ENCODE peak calls at places on chromosome 2, in six cellular contexts. One of them, this sample, is unnamed.
A peak's percentile ranks its signal among the peaks of the same experiment; 100 is the strongest.

GRCh38 chr2:129777757-129778607 is 201.5 kb upstream of the RAB6C start:
- DNase-seq in hepatocyte: no peak
- DNase-seq in mesendoderm: no peak
- DNase-seq in naive thymus-derived CD4-positive, alpha-beta T cell: no peak
- DNase-seq in heart right ventricle: no peak
- DNase-seq in cardiac muscle cell: no peak
- DNase-seq in this sample: no peak

GRCh38 chr2:199456383-199457146 is 1.2 kb downstream of the SATB2 start:
- DNase-seq in naive thymus-derived CD4-positive, alpha-beta T cell: no peak
- DNase-seq in hepatocyte: no peak
- DNase-seq in heart right ventricle: no peak
- DNase-seq in cardiac muscle cell: no peak
- DNase-seq in mesendoderm: no peak
- DNase-seq in this sample: peak; percentile 55

GRCh38 chr2:118134650-118135049 is 46.4 kb downstream of the INSIG2 start:
- DNase-seq in cardiac muscle cell: no peak
- DNase-seq in hepatocyte: no peak
- DNase-seq in mesendoderm: no peak
- DNase-seq in heart right ventricle: no peak
- DNase-seq in naive thymus-derived CD4-positive, alpha-beta T cell: no peak
- DNase-seq in this sample: no peak

GRCh38 chr2:68237404-68237803 is 14.9 kb downstream of the PPP3R1 start:
- DNase-seq in cardiac muscle cell: peak; percentile 65
- DNase-seq in hepatocyte: no peak
- DNase-seq in mesendoderm: no peak
- DNase-seq in naive thymus-derived CD4-positive, alpha-beta T cell: no peak
- DNase-seq in heart right ventricle: no peak
- DNase-seq in this sample: no peak

GRCh38 chr2:53033416-53033815 is 734.2 kb upstream of the CHAC2 start:
- DNase-seq in cardiac muscle cell: no peak
- DNase-seq in hepatocyte: no peak
- DNase-seq in naive thymus-derived CD4-positive, alpha-beta T cell: no peak
- DNase-seq in mesendoderm: peak; percentile 33
- DNase-seq in heart right ventricle: no peak
- DNase-seq in this sample: no peak

GRCh38 chr2:239355724-239356123 is 45.1 kb downstream of the HDAC4 start:
- DNase-seq in mesendoderm: no peak
- DNase-seq in cardiac muscle cell: peak; percentile 70
- DNase-seq in hepatocyte: no peak
- DNase-seq in heart right ventricle: no peak
- DNase-seq in naive thymus-derived CD4-positive, alpha-beta T cell: no peak
- DNase-seq in this sample: no peak

GRCh38 chr2:29011650-29012060 is 30.6 kb downstream of the TOGARAM2 start:
- DNase-seq in cardiac muscle cell: peak; percentile 50
- DNase-seq in naive thymus-derived CD4-positive, alpha-beta T cell: peak; percentile 87
- DNase-seq in heart right ventricle: peak; percentile 79
- DNase-seq in hepatocyte: no peak
- DNase-seq in mesendoderm: no peak
- DNase-seq in this sample: no peak

GRCh38 chr2:191631754-191632153 is 46.2 kb upstream of the NABP1 start:
- DNase-seq in hepatocyte: peak; percentile 67
- DNase-seq in heart right ventricle: no peak
- DNase-seq in naive thymus-derived CD4-positive, alpha-beta T cell: no peak
- DNase-seq in cardiac muscle cell: peak; percentile 86
- DNase-seq in mesendoderm: no peak
- DNase-seq in this sample: peak; percentile 71

GRCh38 chr2:240165034-240165433 is 24.6 kb upstream of the OTOS start:
- DNase-seq in hepatocyte: no peak
- DNase-seq in mesendoderm: no peak
- DNase-seq in naive thymus-derived CD4-positive, alpha-beta T cell: no peak
- DNase-seq in cardiac muscle cell: no peak
- DNase-seq in heart right ventricle: no peak
- DNase-seq in this sample: no peak

GRCh38 chr2:95307036-95307435 is 9.9 kb downstream of the KCNIP3 start:
- DNase-seq in naive thymus-derived CD4-positive, alpha-beta T cell: no peak
- DNase-seq in cardiac muscle cell: no peak
- DNase-seq in mesendoderm: no peak
- DNase-seq in heart right ventricle: no peak
- DNase-seq in hepatocyte: no peak
- DNase-seq in this sample: no peak

DNA sequence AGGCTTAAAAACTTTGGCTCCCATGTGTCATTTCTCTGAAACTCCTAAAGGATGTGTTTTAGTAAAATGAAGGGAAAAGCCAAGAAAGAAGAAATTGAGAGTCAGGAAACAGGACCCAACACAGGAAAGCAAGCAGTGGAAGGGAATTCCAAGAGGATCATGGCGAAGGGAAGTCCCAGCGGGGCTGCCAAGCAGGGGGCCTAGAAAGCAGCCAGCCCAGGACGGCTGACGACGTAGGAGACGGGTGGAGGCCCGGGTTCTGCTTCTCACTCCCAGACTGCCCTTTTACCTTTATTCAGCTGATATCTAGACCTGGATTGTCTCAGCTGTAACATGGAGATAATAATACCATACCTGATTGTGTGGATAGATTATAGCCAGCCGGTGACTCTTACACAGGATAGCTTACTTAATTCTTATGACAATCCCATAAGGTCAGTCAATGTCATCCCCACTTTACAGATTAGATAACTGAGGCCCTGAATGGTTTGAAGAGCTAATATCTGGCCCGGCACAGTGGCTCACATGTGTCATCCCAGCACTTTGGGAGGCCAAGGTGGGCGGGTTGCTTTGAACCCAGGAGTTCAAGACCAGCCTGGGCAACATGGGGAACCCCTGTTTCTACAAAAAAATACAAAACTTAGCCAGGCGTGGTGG is 93.0 kb downstream of the ASAP2 start:
- DNase-seq in hepatocyte: no peak
- DNase-seq in heart right ventricle: no peak
- DNase-seq in naive thymus-derived CD4-positive, alpha-beta T cell: no peak
- DNase-seq in cardiac muscle cell: no peak
- DNase-seq in mesendoderm: peak; percentile 41
- DNase-seq in this sample: no peak
- H3K4me1 ChIP-seq in hepatocyte: no peaks in the 10 kb centered on the region
- H3K4me1 ChIP-seq in heart right ventricle: peaks cover 17% of the 10 kb centered on the region
- H3K4me1 ChIP-seq in naive thymus-derived CD4-positive, alpha-beta T cell: no peaks in the 10 kb centered on the region
- H3K4me1 ChIP-seq in cardiac muscle cell: peaks cover 24% of the 10 kb centered on the region
- H3K4me1 ChIP-seq in mesendoderm: no peaks in the 10 kb centered on the region
- H3K4me1 ChIP-seq in this sample: no peaks in the 10 kb centered on the region

DNA sequence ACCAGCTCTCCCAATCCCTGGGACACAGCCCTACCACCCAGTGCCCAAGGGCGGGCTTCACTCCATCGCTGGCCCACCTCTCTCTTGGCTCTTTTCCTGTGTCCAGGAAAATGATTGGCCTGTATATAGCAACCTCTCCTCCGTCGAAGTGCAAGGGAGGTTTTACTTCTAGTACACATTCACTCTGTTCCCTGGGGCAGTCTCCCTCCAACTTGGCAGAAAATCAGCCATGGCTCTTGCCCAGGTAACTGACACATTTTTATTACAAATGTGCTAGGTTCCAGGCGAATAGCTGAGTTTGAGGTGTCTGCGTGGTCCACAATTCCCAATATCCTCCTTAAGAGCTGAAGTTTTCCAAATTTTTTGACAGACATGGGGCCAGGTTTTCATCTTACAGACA is 242.6 kb upstream of the COPS8 start:
- DNase-seq in hepatocyte: no peak
- DNase-seq in mesendoderm: no peak
- DNase-seq in heart right ventricle: no peak
- DNase-seq in cardiac muscle cell: no peak
- DNase-seq in naive thymus-derived CD4-positive, alpha-beta T cell: no peak
- DNase-seq in this sample: no peak
- H3K4me3 ChIP-seq in hepatocyte: no peak overlapping the region
- H3K4me3 ChIP-seq in mesendoderm: no peak overlapping the region
- H3K4me3 ChIP-seq in heart right ventricle: no peak overlapping the region
- H3K4me3 ChIP-seq in cardiac muscle cell: no peak overlapping the region
- H3K4me3 ChIP-seq in naive thymus-derived CD4-positive, alpha-beta T cell: no peak overlapping the region
- H3K4me3 ChIP-seq in this sample: no peak overlapping the region

GRCh38 chr2:152718047-152718908 is at the start of gene ARL6IP6:
- DNase-seq in mesendoderm: peak; percentile 96
- DNase-seq in heart right ventricle: peak; percentile 94
- DNase-seq in hepatocyte: peak; percentile 96
- DNase-seq in cardiac muscle cell: peak; percentile 92
- DNase-seq in naive thymus-derived CD4-positive, alpha-beta T cell: peak; percentile 97
- DNase-seq in this sample: peak; percentile 95

GRCh38 chr2:152716805-152717241 is 438 bp downstream of the PRPF40A start:
- DNase-seq in naive thymus-derived CD4-positive, alpha-beta T cell: no peak
- DNase-seq in mesendoderm: peak; percentile 76
- DNase-seq in cardiac muscle cell: no peak
- DNase-seq in hepatocyte: peak; percentile 62
- DNase-seq in heart right ventricle: peak; percentile 14
- DNase-seq in this sample: peak; percentile 24

GRCh38 chr2:152717242-152718046 is at the start of gene PRPF40A:
- DNase-seq in cardiac muscle cell: peak; percentile 99
- DNase-seq in heart right ventricle: peak; percentile 99
- DNase-seq in hepatocyte: peak; percentile 99
- DNase-seq in mesendoderm: peak; percentile 99
- DNase-seq in naive thymus-derived CD4-positive, alpha-beta T cell: peak; percentile 97
- DNase-seq in this sample: peak; percentile 99

GRCh38 chr2:152720794-152721193 is 2.4 kb downstream of the ARL6IP6 start:
- DNase-seq in heart right ventricle: no peak
- DNase-seq in hepatocyte: no peak
- DNase-seq in naive thymus-derived CD4-positive, alpha-beta T cell: no peak
- DNase-seq in mesendoderm: no peak
- DNase-seq in cardiac muscle cell: no peak
- DNase-seq in this sample: no peak

GRCh38 chr2:152718909-152719645 is 657 bp downstream of the ARL6IP6 start:
- DNase-seq in hepatocyte: peak; percentile 68
- DNase-seq in mesendoderm: peak; percentile 90
- DNase-seq in heart right ventricle: no peak
- DNase-seq in cardiac muscle cell: peak; percentile 22
- DNase-seq in naive thymus-derived CD4-positive, alpha-beta T cell: no peak
- DNase-seq in this sample: peak; percentile 86
- H3K4me1 ChIP-seq in hepatocyte: peaks cover 24% of the 10 kb centered on the region
- H3K4me1 ChIP-seq in mesendoderm: no peaks in the 10 kb centered on the region
- H3K4me1 ChIP-seq in heart right ventricle: peaks cover 34% of the 10 kb centered on the region
- H3K4me1 ChIP-seq in cardiac muscle cell: peaks cover 17% of the 10 kb centered on the region
- H3K4me1 ChIP-seq in naive thymus-derived CD4-positive, alpha-beta T cell: peaks cover 21% of the 10 kb centered on the region
- H3K4me1 ChIP-seq in this sample: peaks cover 17% of the 10 kb centered on the region

DNA sequence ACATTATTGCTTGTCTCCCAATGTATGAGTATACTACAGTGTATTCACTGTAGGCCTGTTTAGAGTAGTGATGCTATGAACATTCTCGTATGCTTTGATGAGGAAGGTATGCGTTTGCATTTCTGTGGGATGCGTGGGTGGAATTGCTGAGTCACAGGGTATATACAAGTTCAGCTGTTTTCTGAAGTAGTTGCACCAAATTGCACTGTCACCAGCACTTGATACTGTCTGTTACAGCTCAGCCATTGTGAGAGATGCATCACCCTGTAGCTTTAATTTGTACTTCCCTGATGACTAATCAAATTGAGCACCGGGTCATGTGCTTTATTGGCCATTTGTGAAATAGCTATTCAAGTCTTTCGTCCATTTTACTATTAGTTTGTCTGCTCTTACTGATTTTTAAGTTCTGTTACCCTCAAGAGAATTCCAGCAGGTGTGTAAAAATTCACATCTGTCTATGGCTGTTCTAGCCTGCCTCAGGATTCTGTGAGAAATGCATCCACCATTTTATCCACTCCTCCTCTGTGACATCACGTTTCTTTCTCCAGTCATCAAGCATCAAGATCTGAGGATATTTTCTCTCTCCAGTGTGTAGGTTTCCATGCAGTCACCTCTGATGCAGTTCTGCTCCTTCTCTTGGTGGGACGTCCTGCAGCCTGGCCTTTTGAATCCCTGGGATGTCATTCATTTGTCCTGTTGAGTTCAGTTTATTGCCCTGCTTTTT is 72.5 kb downstream of the DGKD start:
- DNase-seq in mesendoderm: no peak
- DNase-seq in cardiac muscle cell: peak; percentile 63
- DNase-seq in naive thymus-derived CD4-positive, alpha-beta T cell: no peak
- DNase-seq in heart right ventricle: no peak
- DNase-seq in hepatocyte: no peak
- DNase-seq in this sample: no peak
- H3K4me3 ChIP-seq in mesendoderm: no peak overlapping the region
- H3K4me3 ChIP-seq in cardiac muscle cell: no peak overlapping the region
- H3K4me3 ChIP-seq in naive thymus-derived CD4-positive, alpha-beta T cell: no peak overlapping the region
- H3K4me3 ChIP-seq in heart right ventricle: no peak overlapping the region
- H3K4me3 ChIP-seq in hepatocyte: no peak overlapping the region
- H3K4me3 ChIP-seq in this sample: no peak overlapping the region

GRCh38 chr2:88765154-88765948 is 73.9 kb downstream of the RPIA start:
- DNase-seq in cardiac muscle cell: peak; percentile 30
- DNase-seq in naive thymus-derived CD4-positive, alpha-beta T cell: peak; percentile 56
- DNase-seq in mesendoderm: peak; percentile 76
- DNase-seq in heart right ventricle: no peak
- DNase-seq in hepatocyte: no peak
- DNase-seq in this sample: no peak
- H3K4me1 ChIP-seq in cardiac muscle cell: no peaks in the 10 kb centered on the region
- H3K4me1 ChIP-seq in naive thymus-derived CD4-positive, alpha-beta T cell: no peaks in the 10 kb centered on the region
- H3K4me1 ChIP-seq in mesendoderm: no peaks in the 10 kb centered on the region
- H3K4me1 ChIP-seq in heart right ventricle: peaks cover 13% of the 10 kb centered on the region
- H3K4me1 ChIP-seq in hepatocyte: no peaks in the 10 kb centered on the region
- H3K4me1 ChIP-seq in this sample: no peaks in the 10 kb centered on the region

GRCh38 chr2:201901770-201902169 is 95.4 kb downstream of the CDK15 start:
- DNase-seq in cardiac muscle cell: no peak
- DNase-seq in hepatocyte: no peak
- DNase-seq in mesendoderm: peak; percentile 77
- DNase-seq in heart right ventricle: no peak
- DNase-seq in naive thymus-derived CD4-positive, alpha-beta T cell: peak; percentile 9
- DNase-seq in this sample: peak; percentile 43
- H3K4me3 ChIP-seq in cardiac muscle cell: no peak overlapping the region
- H3K4me3 ChIP-seq in hepatocyte: no peak overlapping the region
- H3K4me3 ChIP-seq in mesendoderm: no peak overlapping the region
- H3K4me3 ChIP-seq in heart right ventricle: no peak overlapping the region
- H3K4me3 ChIP-seq in naive thymus-derived CD4-positive, alpha-beta T cell: no peak overlapping the region
- H3K4me3 ChIP-seq in this sample: no peak overlapping the region

DNA sequence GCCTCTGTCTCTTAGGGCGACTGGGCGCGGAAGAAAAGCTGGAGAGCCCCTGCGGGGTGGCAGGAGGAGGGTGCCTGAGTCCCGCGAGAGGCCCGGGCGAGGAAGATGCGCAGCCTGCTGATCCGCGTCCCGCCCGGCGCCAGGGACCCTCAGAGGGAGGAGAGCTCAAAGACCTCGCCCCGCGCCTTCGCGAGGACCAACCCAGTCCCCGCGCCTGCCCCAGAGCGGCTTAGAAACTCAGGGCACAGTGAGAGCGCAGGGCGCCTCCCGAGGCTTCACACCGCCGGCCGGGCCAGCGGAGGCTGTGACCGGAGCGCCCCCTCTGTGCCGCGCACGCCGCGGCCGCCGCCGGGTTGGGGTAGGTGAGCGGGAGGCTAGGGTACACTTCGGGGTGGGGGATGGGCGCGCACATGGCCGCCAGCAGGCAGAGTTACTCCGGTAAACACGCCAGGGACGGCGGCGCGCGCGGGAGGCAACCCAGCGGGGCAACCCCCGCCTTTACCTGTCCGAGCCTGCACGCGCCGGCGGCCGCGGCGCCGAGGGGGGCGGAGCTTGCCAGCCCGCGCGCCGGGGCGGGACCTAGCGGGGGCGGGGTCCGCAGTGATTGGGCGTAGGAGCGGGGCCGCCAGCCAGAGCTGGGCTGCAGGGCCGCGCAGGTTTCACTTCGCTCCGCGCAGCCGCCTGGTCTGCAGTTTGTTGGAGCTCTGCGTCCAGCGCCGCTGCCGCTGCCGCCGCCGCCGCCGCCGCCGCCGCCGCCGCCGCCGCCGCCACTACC is at the start of gene BCL2L11:
- DNase-seq in cardiac muscle cell: peak; percentile 96
- DNase-seq in heart right ventricle: peak; percentile 90
- DNase-seq in hepatocyte: peak; percentile 97
- DNase-seq in mesendoderm: peak; percentile 94
- DNase-seq in naive thymus-derived CD4-positive, alpha-beta T cell: peak; percentile 81
- DNase-seq in this sample: peak; percentile 93
- H3K4me1 ChIP-seq in cardiac muscle cell: peaks cover 16% of the 10 kb centered on the region
- H3K4me1 ChIP-seq in heart right ventricle: peaks cover 47% of the 10 kb centered on the region
- H3K4me1 ChIP-seq in hepatocyte: peaks cover 45% of the 10 kb centered on the region
- H3K4me1 ChIP-seq in mesendoderm: peaks cover 2% of the 10 kb centered on the region
- H3K4me1 ChIP-seq in naive thymus-derived CD4-positive, alpha-beta T cell: peaks cover 19% of the 10 kb centered on the region
- H3K4me1 ChIP-seq in this sample: peaks cover 7% of the 10 kb centered on the region

GRCh38 chr2:127226520-127227263 is 6.6 kb upstream of the CYP27C1 start:
- DNase-seq in heart right ventricle: no peak
- DNase-seq in naive thymus-derived CD4-positive, alpha-beta T cell: no peak
- DNase-seq in hepatocyte: peak; percentile 82
- DNase-seq in cardiac muscle cell: peak; percentile 56
- DNase-seq in mesendoderm: peak; percentile 58
- DNase-seq in this sample: peak; percentile 51
- H3K4me3 ChIP-seq in heart right ventricle: no peak overlapping the region
- H3K4me3 ChIP-seq in naive thymus-derived CD4-positive, alpha-beta T cell: no peak overlapping the region
- H3K4me3 ChIP-seq in hepatocyte: no peak overlapping the region
- H3K4me3 ChIP-seq in cardiac muscle cell: no peak overlapping the region
- H3K4me3 ChIP-seq in mesendoderm: no peak overlapping the region
- H3K4me3 ChIP-seq in this sample: no peak overlapping the region